ENCODE peak calls at places on chromosomes 1 and 21, in nine cellular contexts. W is heart right ventricle, T is left lung, G is BE2C, N is neural progenitor cell, I is fibroblast of mammary gland, O is MM.1S, E is A549, H is hepatocyte. Z is an unnamed sample.

GRCh38 chr1:43225168-43225567 is 44.6 kb upstream of the TMEM125 start:
- DNase-seq in E (no peak), W (no peak), O (peak), H (no peak), T (no peak), I (peak), N (no peak), G (no peak), Z (peak)

GRCh38 chr1:69103705-69104385 is 463.9 kb upstream of the LRRC7 start:
- DNase-seq in I (no peak), W (no peak), O (no peak), H (no peak), T (no peak), E (no peak), N (no peak), G (no peak), Z (no peak)

GRCh38 chr1:106937104-106937503 is 119.4 kb upstream of the PRMT6 start:
- DNase-seq in H (no peak), E (no peak), T (no peak), O (no peak), I (peak), N (no peak), G (no peak), W (no peak), Z (no peak)

GRCh38 chr1:203682401-203683383 is 56.1 kb downstream of the ATP2B4 start:
- DNase-seq in O (peak), T (no peak), E (peak), N (no peak), H (no peak), W (no peak), I (no peak), G (no peak), Z (peak)

GRCh38 chr1:116574581-116575291 is 3.9 kb upstream of the CD58 start:
- DNase-seq in H (peak), W (peak), I (peak), T (no peak), N (peak), G (peak), O (peak), E (peak), Z (peak)

GRCh38 chr1:5394111-5394510 is 598.1 kb downstream of the NPHP4 start:
- DNase-seq in E (no peak), I (no peak), N (no peak), H (no peak), O (no peak), G (no peak), W (no peak), T (no peak), Z (no peak)

GRCh38 chr1:162007485-162007884 is 16.2 kb downstream of the OLFML2B start:
- DNase-seq in N (no peak), G (no peak), H (no peak), I (no peak), W (no peak), E (no peak), O (no peak), T (no peak), Z (no peak)

GRCh38 chr21:28068455-28069358 is 924.0 kb downstream of the LTN1 start:
- DNase-seq in N (peak), T (no peak), I (no peak), W (no peak), H (peak), G (no peak), E (peak), O (no peak), Z (no peak)

GRCh38 chr1:65147424-65148177 is 402 bp upstream of the AK4 start:
- DNase-seq in I (peak), W (peak), E (peak), T (peak), H (peak), G (peak), N (peak), O (peak), Z (peak)

GRCh38 chr1:11923827-11924113 is 2.5 kb downstream of the KIAA2013 start:
- DNase-seq in H (no peak), W (no peak), I (no peak), E (no peak), G (no peak), T (no peak), O (no peak), N (no peak), Z (no peak)
- H3K4me3 ChIP-seq in H (no peak), W (no peak), I (no peak), E (no peak), G (no peak), T (no peak), O (peak), N (no peak), Z (peak)

GRCh38 chr1:18511469-18511997 is 30.8 kb downstream of the KLHDC7A start:
- DNase-seq in I (no peak), H (no peak), E (no peak), G (no peak), W (no peak), O (no peak), T (no peak), N (peak), Z (no peak)
- TF ChIP-seq CTCF in I (no peak), H (peak), E (peak), G (peak), W (no peak), O (no peak), T (no peak), N (peak), Z (no peak)

GRCh38 chr1:151039527-151039926 is 3.1 kb downstream of the BNIPL start:
- DNase-seq in I (no peak), O (no peak), W (no peak), T (no peak), N (no peak), E (no peak), G (no peak), H (no peak), Z (no peak)

GRCh38 chr1:151032164-151032563 is 4.2 kb upstream of the BNIPL start:
- DNase-seq in N (no peak), O (no peak), H (no peak), W (no peak), G (no peak), T (no peak), E (no peak), I (no peak), Z (no peak)

GRCh38 chr1:151035167-151035566 is 1.2 kb upstream of the BNIPL start:
- DNase-seq in O (no peak), E (no peak), N (no peak), I (no peak), H (no peak), G (no peak), T (no peak), W (no peak), Z (no peak)

GRCh38 chr1:151037032-151037431 is 646 bp downstream of the BNIPL start:
- DNase-seq in I (no peak), G (no peak), N (no peak), T (no peak), H (no peak), O (no peak), E (no peak), W (no peak), Z (no peak)

GRCh38 chr1:151036356-151036755 is at the start of gene BNIPL:
- DNase-seq in G (no peak), N (no peak), H (no peak), O (no peak), T (no peak), E (no peak), W (no peak), I (no peak), Z (no peak)
- H3K4me3 ChIP-seq in G (no peak), N (no peak), H (no peak), O (no peak), T (no peak), E (no peak), W (no peak), I (no peak), Z (no peak)

GRCh38 chr1:239388578-239388977 is 2.2 kb downstream of the CHRM3 start:
- DNase-seq in N (no peak), G (no peak), W (no peak), I (no peak), E (no peak), T (no peak), O (no peak), H (no peak), Z (no peak)

GRCh38 chr1:239383714-239384113 is 2.7 kb upstream of the CHRM3 start:
- DNase-seq in T (no peak), I (no peak), N (no peak), W (no peak), O (peak), G (no peak), E (no peak), H (no peak), Z (no peak)

GRCh38 chr1:239387304-239388231 is 1.2 kb downstream of the CHRM3 start:
- DNase-seq in W (no peak), I (no peak), H (peak), G (peak), T (no peak), O (peak), N (peak), E (peak), Z (no peak)

GRCh38 chr1:239389703-239390102 is 3.3 kb downstream of the CHRM3 start:
- DNase-seq in T (no peak), H (no peak), I (no peak), O (no peak), E (no peak), W (no peak), G (no peak), N (no peak), Z (no peak)

DNA sequence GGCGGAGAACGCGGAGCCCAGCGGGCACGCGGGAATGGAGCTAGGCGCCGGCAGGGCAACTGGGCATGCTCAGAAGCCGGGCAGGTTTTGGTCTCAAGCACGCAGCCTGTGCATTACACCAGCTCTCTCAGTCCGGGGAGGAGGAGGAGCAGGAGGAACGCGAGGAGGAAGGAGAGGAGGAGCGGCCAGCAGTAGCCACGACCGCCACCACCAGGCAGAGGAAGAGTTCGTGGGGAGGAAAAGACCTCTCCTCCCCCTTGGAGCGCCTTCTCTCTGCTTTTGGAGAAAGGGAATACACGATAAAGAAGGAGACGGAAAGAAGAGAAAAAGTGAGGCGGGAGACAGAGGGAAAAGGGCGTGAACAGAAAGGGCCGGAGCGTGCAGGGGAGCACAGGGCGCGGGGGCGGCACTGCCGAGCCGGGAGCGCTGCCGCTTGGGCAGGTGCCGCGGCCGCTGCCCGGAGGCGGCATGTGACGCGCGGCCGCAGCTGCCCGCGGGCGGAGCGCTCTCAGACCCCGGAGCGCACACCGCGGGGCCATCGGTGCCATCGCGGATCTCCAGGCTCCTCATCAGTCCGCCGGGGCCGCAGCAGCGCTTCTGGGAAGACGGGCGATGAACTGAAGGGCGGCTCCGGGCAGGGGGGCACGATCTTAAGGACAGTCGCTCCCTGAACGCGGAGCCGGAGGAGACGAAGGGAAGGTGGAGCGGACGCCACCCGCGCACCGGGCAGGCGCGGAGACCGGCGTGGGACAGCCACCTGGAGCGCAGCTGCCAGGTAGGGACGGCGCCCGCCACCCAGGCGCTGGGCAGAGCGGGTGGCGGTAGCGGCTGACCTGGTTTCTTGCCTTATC is at the start of gene CHRM3:
- DNase-seq in G (peak), W (no peak), E (peak), N (peak), I (no peak), H (peak), T (peak), O (peak), Z (no peak)
- TF ChIP-seq CTCF in G (peak), W (no peak), E (no peak), N (peak), I (no peak), H (no peak), T (no peak), O (peak), Z (no peak)

GRCh38 chr1:89808429-89809117 is 12.3 kb upstream of the LRRC8D start:
- DNase-seq in W (no peak), O (no peak), E (peak), H (peak), I (peak), G (no peak), N (peak), T (no peak), Z (no peak)
- H3K4me3 ChIP-seq in W (no peak), O (no peak), E (no peak), H (no peak), I (no peak), G (no peak), N (no peak), T (no peak), Z (no peak)

DNA sequence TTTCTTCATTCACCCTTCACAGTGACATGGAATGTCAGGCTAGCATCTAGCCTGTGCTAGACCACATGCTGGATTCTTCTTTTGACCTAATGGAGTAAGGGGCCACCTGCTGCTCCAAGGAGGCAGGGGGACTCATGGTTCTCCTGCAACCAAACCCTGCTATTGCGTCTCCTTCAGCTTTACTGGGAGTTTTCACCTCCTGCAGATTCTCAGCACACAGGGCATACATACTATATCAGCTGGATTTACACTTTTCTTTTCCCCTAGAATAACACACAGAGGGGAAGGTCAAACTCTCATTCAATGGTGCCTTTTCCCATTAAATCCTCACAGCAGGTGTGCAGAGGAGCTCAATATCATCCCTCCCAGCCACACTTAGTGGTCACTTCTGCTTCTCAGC is 16.6 kb upstream of the AK5 start:
- DNase-seq in H (no peak), T (no peak), N (peak), G (no peak), O (no peak), I (no peak), E (no peak), W (no peak), Z (no peak)
- TF ChIP-seq CTCF in H (no peak), T (no peak), N (no peak), G (no peak), O (no peak), I (no peak), E (no peak), W (no peak), Z (no peak)

GRCh38 chr21:44349847-44350772 is 3.3 kb upstream of the TRPM2 start:
- DNase-seq in I (no peak), G (no peak), W (no peak), H (no peak), E (no peak), N (no peak), T (no peak), O (no peak), Z (no peak)
- H3K4me3 ChIP-seq in I (no peak), G (no peak), W (no peak), H (no peak), E (no peak), N (no peak), T (no peak), O (no peak), Z (no peak)

GRCh38 chr1:18794561-18794960 is 64.9 kb downstream of the TAS1R2 start:
- DNase-seq in T (no peak), G (peak), E (no peak), N (peak), W (no peak), O (peak), I (no peak), H (no peak), Z (peak)
- TF ChIP-seq CTCF in T (no peak), G (peak), E (no peak), N (peak), W (no peak), O (peak), I (no peak), H (no peak), Z (no peak)

GRCh38 chr1:91737650-91738049 is 148.3 kb downstream of the TGFBR3 start:
- DNase-seq in I (no peak), T (no peak), E (no peak), G (no peak), W (no peak), N (no peak), O (no peak), H (no peak), Z (no peak)

GRCh38 chr1:91736146-91736998 is 149.6 kb downstream of the TGFBR3 start:
- DNase-seq in E (no peak), H (no peak), G (no peak), I (peak), W (no peak), N (no peak), O (no peak), T (no peak), Z (no peak)

GRCh38 chr1:91735266-91735845 is 150.6 kb downstream of the TGFBR3 start:
- DNase-seq in G (no peak), H (peak), T (no peak), W (no peak), E (no peak), N (no peak), O (no peak), I (no peak), Z (no peak)

GRCh38 chr1:91732991-91733390 is 153.0 kb downstream of the TGFBR3 start:
- DNase-seq in T (no peak), N (no peak), G (no peak), O (no peak), E (no peak), W (no peak), I (no peak), H (no peak), Z (no peak)

DNA sequence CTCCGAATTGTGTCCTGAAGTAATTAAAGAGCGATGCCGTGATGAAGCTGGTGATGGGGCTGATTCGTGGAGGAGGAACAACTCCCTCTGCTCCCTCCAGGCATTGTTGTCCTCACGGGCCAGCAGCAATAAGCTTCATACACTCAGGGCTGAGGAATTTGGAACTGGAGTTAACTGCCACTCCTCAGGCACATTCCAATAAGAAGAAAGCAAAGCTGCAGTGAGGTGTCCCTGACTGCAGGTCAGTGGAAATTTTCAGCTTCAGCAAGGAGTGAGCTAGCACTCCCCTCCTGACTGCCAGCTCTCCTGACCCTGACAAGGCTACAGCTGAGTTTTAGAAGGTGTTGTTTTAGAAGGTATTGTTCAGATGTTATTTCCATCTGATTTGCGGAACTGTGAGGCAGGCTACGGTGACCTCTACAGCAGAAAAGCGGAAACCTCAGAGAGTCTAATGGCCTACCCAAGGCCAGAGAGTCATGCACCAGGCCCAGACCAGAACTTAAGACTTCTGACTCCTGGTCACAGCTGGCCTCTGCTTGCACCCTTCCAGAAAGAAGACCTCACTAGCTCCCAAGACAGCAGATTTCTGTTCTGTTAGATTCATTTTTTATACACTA is 148.8 kb downstream of the TGFBR3 start:
- DNase-seq in E (peak), I (peak), N (peak), T (no peak), W (no peak), O (no peak), G (no peak), H (peak), Z (no peak)
- H3K4me3 ChIP-seq in E (peak), I (no peak), N (no peak), T (no peak), W (no peak), O (no peak), G (no peak), H (no peak), Z (no peak)

GRCh38 chr1:17080881-17081280 is 27.0 kb upstream of the SDHB start:
- DNase-seq in W (no peak), N (no peak), G (no peak), I (no peak), E (no peak), T (no peak), O (no peak), H (no peak), Z (no peak)

GRCh38 chr1:17071794-17072193 is 18.0 kb upstream of the SDHB start:
- DNase-seq in I (no peak), G (no peak), N (no peak), T (no peak), W (no peak), E (no peak), O (no peak), H (no peak), Z (no peak)

GRCh38 chr1:17079140-17079868 is 25.5 kb upstream of the SDHB start:
- DNase-seq in N (no peak), O (no peak), E (no peak), I (no peak), T (no peak), H (no peak), G (no peak), W (no peak), Z (peak)

GRCh38 chr1:17080085-17080759 is 26.4 kb upstream of the SDHB start:
- DNase-seq in T (no peak), I (no peak), G (no peak), W (no peak), H (no peak), N (no peak), E (no peak), O (no peak), Z (no peak)

GRCh38 chr1:17075470-17076255 is 21.8 kb upstream of the SDHB start:
- DNase-seq in I (peak), N (peak), O (peak), E (peak), T (no peak), H (peak), G (no peak), W (no peak), Z (peak)
- TF ChIP-seq CTCF in I (peak), N (peak), O (peak), E (peak), T (peak), H (peak), G (peak), W (no peak), Z (peak)

Z was measured in GM12865.